ENCODE peak calls at places on chromosomes 6 and 20, in seven cellular contexts. Y, D, U, J, X, Z and C are unnamed samples.

GRCh38 chr6:31663961-31664789 is 622 bp downstream of the GPANK1 start:
- DNase-seq in X (peak; percentile 83), Z (peak; percentile 56), D (peak; percentile 76), U (no peak), J (peak; percentile 70), Y (no peak), C (no peak)

GRCh38 chr20:10539818-10540553 is 104.9 kb downstream of the SLX4IP start:
- DNase-seq in Z (no peak), D (no peak), Y (no peak), J (no peak), U (no peak), X (peak; percentile 91), C (no peak)

GRCh38 chr6:29451471-29452193 is 5.2 kb downstream of the OR11A1 start:
- DNase-seq in Y (no peak), X (no peak), Z (no peak), U (no peak), J (peak; percentile 29), D (no peak), C (no peak)

GRCh38 chr6:129567374-129567773 is 142.6 kb downstream of the ARHGAP18 start:
- DNase-seq in Z (no peak), U (no peak), D (peak; percentile 32), Y (no peak), X (peak; percentile 53), J (no peak), C (no peak)

GRCh38 chr6:78911218-78911617 is 43.9 kb downstream of the IRAK1BP1 start:
- DNase-seq in D (no peak), Z (no peak), U (no peak), J (no peak), X (no peak), Y (no peak), C (no peak)

GRCh38 chr20:49323622-49324238 is 45.9 kb upstream of the ZNFX1 start:
- DNase-seq in J (peak; percentile 91), U (no peak), D (peak; percentile 86), Y (no peak), Z (no peak), X (peak; percentile 73), C (no peak)

GRCh38 chr6:158848441-158848840 is 29.3 kb upstream of the EZR start:
- DNase-seq in D (no peak), Z (no peak), U (no peak), J (no peak), X (no peak), Y (no peak), C (no peak)

GRCh38 chr20:35000311-35000921 is 44.7 kb downstream of the MYH7B start:
- DNase-seq in U (no peak), J (no peak), Y (no peak), X (no peak), D (no peak), Z (no peak), C (no peak)

GRCh38 chr6:77455271-77455670 is 8.0 kb downstream of the HTR1B start:
- DNase-seq in D (no peak), J (no peak), X (no peak), Y (no peak), Z (no peak), U (no peak), C (no peak)

GRCh38 chr6:158143700-158144099 is 24.4 kb downstream of the SERAC1 start:
- DNase-seq in J (no peak), Y (no peak), X (peak; percentile 40), U (no peak), D (peak; percentile 55), Z (no peak), C (no peak)

GRCh38 chr6:56798163-56798562 is 155.5 kb upstream of the DST start:
- DNase-seq in J (no peak), D (peak; percentile 73), Y (no peak), Z (no peak), U (no peak), X (peak; percentile 64), C (no peak)

GRCh38 chr20:57441510-57442154 is 50.4 kb downstream of the RBM38 start:
- DNase-seq in D (no peak), X (no peak), Z (no peak), J (no peak), Y (no peak), U (no peak), C (no peak)